ENCODE peak calls at places on chromosomes 4 and X, in seven cellular contexts. E is transverse colon, P is OCI-LY7, I is right atrium auricular region, T is MM.1S, U is ascending aorta, A is testis. X is an unnamed sample.

GRCh38 chr4:57103051-57103450 is 7.1 kb downstream of the IGFBP7 start:
- DNase-seq in I (no peak), E (no peak), A (no peak), P (no peak), U (no peak), T (no peak), X (no peak)

GRCh38 chrX:11664211-11664888 is 1.4 kb downstream of the ARHGAP6 start:
- DNase-seq in T (no peak), A (no peak), P (no peak), U (no peak), I (no peak), E (no peak), X (no peak)

GRCh38 chr4:78645853-78646757 is 94.5 kb downstream of the ANXA3 start:
- DNase-seq in I (peak), T (no peak), U (peak), E (peak), P (no peak), A (peak), X (peak)

GRCh38 chr4:140116442-140117104 is 37.4 kb downstream of the MAML3 start:
- DNase-seq in E (no peak), U (no peak), P (no peak), A (no peak), T (no peak), I (no peak), X (no peak)

GRCh38 chrX:78103001-78103634 is 930 bp upstream of the PGK1 start:
- DNase-seq in I (no peak), P (no peak), T (no peak), U (no peak), E (no peak), A (no peak), X (no peak)

GRCh38 chr4:168507178-168507577 is 10.3 kb downstream of the PALLD start:
- DNase-seq in I (no peak), P (no peak), T (no peak), U (no peak), A (peak), E (no peak), X (peak)

GRCh38 chr4:112633477-112634235 is 3.1 kb downstream of the ZGRF1 start:
- DNase-seq in I (no peak), A (no peak), E (no peak), T (peak), P (peak), U (no peak), X (peak)

GRCh38 chr4:83548151-83548905 is 12.4 kb downstream of the GPAT3 start:
- DNase-seq in A (no peak), E (peak), T (no peak), U (peak), P (peak), I (peak), X (peak)

GRCh38 chr4:52825311-52826090 is 36.6 kb upstream of the RASL11B start:
- DNase-seq in A (no peak), T (no peak), U (no peak), E (no peak), P (no peak), I (no peak), X (no peak)

GRCh38 chrX:103073442-103073841 is 9.5 kb upstream of the BEX1 start:
- DNase-seq in P (no peak), I (no peak), A (no peak), E (no peak), U (no peak), T (no peak), X (no peak)

GRCh38 chr4:102566426-102566825 is 65.3 kb downstream of the NFKB1 start:
- DNase-seq in A (no peak), U (no peak), E (no peak), I (no peak), T (no peak), P (no peak), X (no peak)

GRCh38 chrX:13855689-13856425 is 39.0 kb upstream of the GPM6B start:
- DNase-seq in T (peak), I (no peak), U (no peak), A (no peak), E (no peak), P (no peak), X (no peak)

GRCh38 chr4:125084608-125085007 is 230.1 kb upstream of the FAT4 start:
- DNase-seq in T (peak), E (no peak), A (no peak), U (no peak), P (no peak), I (no peak), X (no peak)

DNA sequence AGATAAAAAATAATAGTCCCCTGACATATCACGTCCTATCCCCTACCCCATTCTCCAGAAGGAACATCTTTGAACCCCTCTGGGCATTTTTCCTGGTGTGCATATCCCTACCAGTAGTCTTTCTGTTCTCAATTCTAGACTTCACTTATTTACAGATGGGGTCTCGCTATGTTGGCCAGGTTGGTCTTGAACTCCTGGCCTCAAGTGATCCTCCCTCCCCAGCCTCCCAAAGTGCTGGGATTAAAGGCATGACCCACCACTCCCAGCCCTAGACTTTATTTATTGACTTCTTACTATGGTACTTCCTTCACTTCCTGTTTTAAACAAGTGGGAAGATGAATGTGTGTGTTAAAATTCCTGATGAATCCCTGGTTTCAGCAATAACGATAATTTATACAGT is 612 bp upstream of the RRAGB start:
- DNase-seq in T (no peak), I (no peak), P (no peak), U (no peak), E (no peak), A (no peak), X (no peak)
- H3K27ac ChIP-seq in T (no peak), I (peak), P (peak), U (peak), E (peak), A (no peak), X (peak)

DNA sequence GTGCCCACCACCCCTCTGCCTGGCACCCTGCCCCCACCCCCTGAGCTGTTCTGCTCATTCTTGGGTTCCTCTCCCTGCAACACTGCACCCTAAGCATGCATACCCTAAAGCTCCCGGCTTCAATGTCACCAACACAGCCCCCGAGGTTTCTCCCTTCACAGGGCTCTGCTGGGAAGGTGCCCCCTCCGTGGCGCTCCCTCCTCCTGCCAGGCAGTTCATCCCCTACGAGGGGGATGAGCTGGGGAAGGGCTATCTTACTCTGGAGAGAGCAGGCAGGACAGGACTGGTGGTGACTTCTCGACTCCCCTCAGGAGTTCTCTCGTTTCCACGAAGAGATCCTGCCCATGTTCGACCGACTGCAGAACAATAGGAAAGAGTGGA is 6.5 kb downstream of the ATP5ME start:
- DNase-seq in E (no peak), T (no peak), A (no peak), P (no peak), U (no peak), I (no peak), X (no peak)
- H3K27ac ChIP-seq in E (no peak), T (no peak), A (no peak), P (no peak), U (no peak), I (no peak), X (no peak)

DNA sequence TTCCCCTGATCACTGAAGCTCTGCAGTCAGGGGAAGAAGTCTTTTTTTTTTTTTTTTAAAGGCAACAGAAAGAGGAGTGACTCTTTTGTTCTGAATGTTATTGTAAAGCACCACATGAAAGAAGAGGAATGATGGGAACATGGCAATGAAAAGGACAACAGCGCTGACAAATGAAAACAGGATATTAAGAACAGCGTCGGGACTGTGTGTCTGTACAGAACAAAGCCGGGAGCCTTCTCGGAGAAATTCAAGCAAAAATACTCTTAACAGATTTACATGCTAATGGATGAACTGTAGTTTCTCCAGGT is 40.7 kb downstream of the MID1 start:
- DNase-seq in T (no peak), E (no peak), A (no peak), P (no peak), I (no peak), U (no peak), X (no peak)
- H3K27ac ChIP-seq in T (no peak), E (peak), A (no peak), P (no peak), I (peak), U (no peak), X (no peak)

GRCh38 chr4:185839204-185839712 is 27.3 kb upstream of the SORBS2 start:
- DNase-seq in P (no peak), I (no peak), U (no peak), E (peak), A (peak), T (no peak), X (no peak)
- H3K27ac ChIP-seq in P (no peak), I (peak), U (peak), E (peak), A (no peak), T (no peak), X (no peak)

GRCh38 chr4:82363896-82364487 is 9.8 kb downstream of the HNRNPD start:
- DNase-seq in P (no peak), T (no peak), A (no peak), I (no peak), E (no peak), U (no peak), X (no peak)

GRCh38 chr4:82372502-82372873 is 1.3 kb downstream of the HNRNPD start:
- DNase-seq in U (no peak), E (peak), T (peak), A (peak), P (peak), I (no peak), X (peak)

GRCh38 chr4:82371398-82371972 is 2.3 kb downstream of the HNRNPD start:
- DNase-seq in T (no peak), I (no peak), P (peak), U (no peak), E (no peak), A (no peak), X (no peak)

GRCh38 chr4:82362565-82362964 is 11.2 kb downstream of the HNRNPD start:
- DNase-seq in T (no peak), U (no peak), E (no peak), A (no peak), I (no peak), P (no peak), X (no peak)

GRCh38 chr4:82367438-82368097 is 6.2 kb downstream of the HNRNPD start:
- DNase-seq in P (no peak), T (no peak), A (no peak), E (no peak), U (no peak), I (no peak), X (no peak)
- H3K27ac ChIP-seq in P (no peak), T (no peak), A (no peak), E (no peak), U (no peak), I (no peak), X (no peak)

GRCh38 chr4:158903472-158904043 is 134.7 kb downstream of the FNIP2 start:
- DNase-seq in A (no peak), E (no peak), T (no peak), I (no peak), P (no peak), U (no peak), X (no peak)
- H3K27ac ChIP-seq in A (no peak), E (no peak), T (no peak), I (no peak), P (no peak), U (no peak), X (no peak)

DNA sequence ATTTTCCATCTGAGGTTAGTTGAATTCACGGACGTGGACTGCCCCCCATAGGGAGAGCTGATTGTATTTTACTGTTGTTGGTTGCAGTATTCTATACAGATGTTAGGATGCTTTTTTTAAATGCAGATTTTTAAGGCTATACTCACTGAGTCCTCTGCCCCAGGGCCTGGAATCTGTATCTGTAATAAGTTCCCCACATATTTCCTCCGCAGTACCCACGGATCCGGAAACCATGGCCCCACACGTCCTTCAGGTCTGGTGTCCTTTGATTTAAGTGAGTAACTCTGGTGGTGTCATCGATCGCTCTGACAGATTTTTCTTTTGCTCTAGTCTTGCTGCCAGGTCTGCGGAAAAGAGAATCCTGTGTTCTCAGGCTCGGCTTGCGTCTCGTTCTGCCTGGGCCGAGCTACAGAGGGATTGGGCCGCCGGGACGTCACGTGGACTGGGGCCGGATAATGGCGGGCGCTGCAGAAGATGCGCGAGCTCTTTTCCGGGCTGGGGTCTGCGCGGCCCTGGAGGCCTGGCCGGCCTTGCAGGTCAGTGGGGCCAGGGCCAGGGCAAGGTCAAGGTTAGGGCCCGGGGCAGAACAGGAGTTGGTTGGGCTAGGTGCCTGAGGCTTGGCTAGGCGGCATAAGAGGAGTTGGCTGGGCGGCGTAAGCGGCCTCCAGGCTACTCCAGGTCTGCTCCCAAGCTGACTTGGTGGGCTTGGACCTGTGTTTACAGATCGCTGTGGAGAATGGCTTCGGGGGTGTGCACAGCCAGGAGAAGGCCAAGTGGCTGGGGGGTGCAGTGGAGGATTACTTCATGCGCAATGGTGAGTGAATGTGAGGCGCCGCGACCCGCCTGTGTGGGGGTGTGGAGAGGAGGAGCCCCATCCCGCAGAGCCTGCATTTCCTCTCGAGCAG is at the start of gene TSR2:
- DNase-seq in A (peak), P (peak), E (peak), T (peak), U (peak), I (peak), X (peak)
- H3K27ac ChIP-seq in A (peak), P (no peak), E (peak), T (no peak), U (peak), I (peak), X (no peak)

X was measured in small intestine.